ENCODE peak calls at places on chromosome 7, in five cellular contexts. X, W, M, Y and G are unnamed samples. For H3K36me3 and H3K27me3, the result is how much of the 10 kb centered on the place peaks cover.

GRCh38 chr7:25545125-25546008 is 317.1 kb upstream of the NPVF start:
- DNase-seq in W (no peak), X (no peak), Y (no peak), M (no peak), G (no peak)

GRCh38 chr7:27142562-27143021 is 889 bp downstream of the HOXA5 start:
- DNase-seq in Y (no peak), W (no peak), M (no peak), X (no peak), G (no peak)

GRCh38 chr7:27179503-27180430 is 5.3 kb downstream of the HOXA11 start:
- DNase-seq in X (no peak), M (peak), Y (peak), W (peak), G (peak)

GRCh38 chr7:155287229-155287935 is 10.3 kb upstream of the INSIG1 start:
- DNase-seq in M (no peak), Y (no peak), W (no peak), X (no peak), G (no peak)

GRCh38 chr7:55593515-55594318 is 21.4 kb upstream of the VOPP1 start:
- DNase-seq in M (no peak), Y (no peak), W (peak), X (peak), G (peak)

GRCh38 chr7:23470290-23471089 is at the start of gene IGF2BP3:
- DNase-seq in Y (peak), X (peak), W (no peak), M (no peak), G (peak)

GRCh38 chr7:3897430-3898385 is 596.7 kb downstream of the SDK1 start:
- DNase-seq in Y (no peak), M (no peak), X (peak), W (no peak), G (peak)

GRCh38 chr7:41188163-41189130 is 514.4 kb downstream of the INHBA start:
- DNase-seq in M (peak), Y (peak), W (no peak), X (no peak), G (no peak)

GRCh38 chr7:20952891-20953290 is 166.2 kb upstream of the SP8 start:
- DNase-seq in M (no peak), W (no peak), X (no peak), Y (no peak), G (peak)

GRCh38 chr7:20839196-20839735 is 52.6 kb upstream of the SP8 start:
- DNase-seq in X (no peak), Y (no peak), W (no peak), M (no peak), G (no peak)

GRCh38 chr7:75711076-75711475 is 27.7 kb downstream of the HIP1 start:
- DNase-seq in Y (no peak), W (no peak), M (no peak), X (no peak), G (no peak)

DNA sequence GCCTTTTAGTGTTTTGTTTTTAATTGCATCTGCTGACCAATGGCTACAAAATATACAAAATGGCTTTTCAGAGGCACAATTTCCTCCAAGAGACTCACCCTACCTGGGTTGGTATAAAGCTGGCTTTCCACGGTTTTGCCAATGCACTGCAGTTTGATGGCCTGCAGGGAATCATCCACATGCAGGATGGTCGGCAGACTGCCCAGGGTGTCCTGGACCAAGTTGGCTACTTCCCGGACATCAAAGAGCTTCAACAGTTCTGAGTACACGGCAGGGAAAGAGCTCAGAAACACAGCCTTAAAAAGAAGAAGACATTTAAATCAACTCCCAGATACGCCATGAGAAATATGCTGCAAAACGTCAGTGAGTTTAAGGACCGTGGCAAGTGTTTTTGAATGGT is 301.0 kb upstream of the IMMP2L start:
- DNase-seq in W (no peak), X (no peak), M (no peak), Y (no peak), G (no peak)
- H3K36me3 ChIP-seq in W (under half), X (under half), M (under half), Y (under half), G (under half)

GRCh38 chr7:148340881-148341280 is 249.7 kb upstream of the C7orf33 start:
- DNase-seq in M (no peak), X (no peak), W (no peak), Y (no peak), G (no peak)

GRCh38 chr7:148337166-148337565 is 253.4 kb upstream of the C7orf33 start:
- DNase-seq in X (no peak), M (no peak), W (no peak), Y (no peak), G (peak)

GRCh38 chr7:148337566-148337965 is 253.0 kb upstream of the C7orf33 start:
- DNase-seq in W (no peak), Y (no peak), X (no peak), M (no peak), G (no peak)

GRCh38 chr7:148337995-148338747 is 252.4 kb upstream of the C7orf33 start:
- DNase-seq in Y (no peak), X (no peak), M (no peak), W (no peak), G (no peak)

DNA sequence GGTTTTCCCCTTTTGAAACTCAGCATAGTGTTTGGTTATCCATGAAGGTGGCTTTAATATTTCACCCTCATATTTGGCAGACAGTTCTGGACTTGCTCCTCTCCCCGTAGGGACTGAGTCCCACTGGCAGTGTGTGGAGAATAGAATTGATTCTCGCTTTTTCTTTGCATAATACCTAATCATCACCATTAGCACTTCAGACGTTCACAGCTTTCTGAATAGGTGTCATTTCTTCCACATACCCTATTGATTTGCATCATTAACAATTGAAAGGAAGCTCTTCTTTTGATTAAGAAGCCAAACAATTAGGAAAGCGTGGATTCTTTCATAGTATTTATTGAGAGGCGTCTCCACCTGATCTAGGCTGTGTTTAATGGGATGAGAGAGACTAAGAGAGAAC is 250.1 kb upstream of the C7orf33 start:
- DNase-seq in Y (no peak), W (no peak), M (no peak), X (no peak), G (no peak)
- H3K4me3 ChIP-seq in Y (no peak), W (no peak), M (no peak), X (no peak), G (peak)

GRCh38 chr7:157004050-157004838 is 6.2 kb downstream of the MNX1 start:
- DNase-seq in M (no peak), W (no peak), X (no peak), Y (no peak), G (peak)
- H3K27me3 ChIP-seq in M (half or more), W (under half), X (under half), Y (half or more), G (half or more)

GRCh38 chr7:134444198-134444960 is 14.5 kb downstream of the AKR1B1 start:
- DNase-seq in M (no peak), W (no peak), Y (no peak), X (no peak), G (no peak)
- H3K36me3 ChIP-seq in M (under half), W (under half), Y (under half), X (half or more), G (half or more)

GRCh38 chr7:150946826-150947750 is 31.0 kb downstream of the KCNH2 start:
- DNase-seq in W (no peak), Y (no peak), X (no peak), M (no peak), G (peak)
- H3K4me3 ChIP-seq in W (no peak), Y (no peak), X (no peak), M (no peak), G (peak)

GRCh38 chr7:18317956-18318355 is 177.6 kb upstream of the HDAC9 start:
- DNase-seq in W (no peak), Y (no peak), M (no peak), X (no peak), G (peak)

GRCh38 chr7:18315241-18315640 is 180.3 kb upstream of the HDAC9 start:
- DNase-seq in Y (no peak), X (no peak), M (no peak), W (no peak), G (no peak)

GRCh38 chr7:18308938-18309337 is 186.6 kb upstream of the HDAC9 start:
- DNase-seq in M (no peak), W (no peak), Y (no peak), X (no peak), G (no peak)

GRCh38 chr7:18313970-18314369 is 181.6 kb upstream of the HDAC9 start:
- DNase-seq in X (no peak), Y (no peak), W (no peak), M (no peak), G (no peak)

DNA sequence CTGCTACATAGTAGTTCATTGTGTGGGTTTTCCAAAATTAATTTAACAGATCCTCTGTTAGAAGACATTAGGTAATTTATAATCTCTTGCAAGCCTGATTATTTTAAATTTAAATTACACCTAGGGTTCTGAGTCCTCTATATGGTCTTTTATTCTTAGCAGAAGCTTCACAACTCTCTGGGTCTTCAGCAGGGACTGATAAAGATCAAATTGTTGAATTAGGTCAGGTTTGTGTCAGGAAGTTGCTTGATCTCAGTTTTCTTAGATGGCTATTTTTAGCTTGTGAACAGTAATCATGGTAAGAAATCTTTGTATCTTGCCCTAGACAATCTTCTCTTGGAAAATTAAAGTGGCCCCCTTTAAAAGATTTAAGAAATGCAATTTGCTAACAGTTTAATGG is 183.1 kb upstream of the HDAC9 start:
- DNase-seq in Y (no peak), W (no peak), M (no peak), X (no peak), G (no peak)
- H3K27me3 ChIP-seq in Y (under half), W (under half), M (under half), X (under half), G (under half)